ENCODE peak calls at places on chromosomes 6 and 20, in ten cellular contexts. B, J, G, H, X, F, O, P, Z and Y are unnamed samples. For H3K9me3, the result is how much of the 10 kb centered on the place peaks cover.

GRCh38 chr20:40326794-40327193 is 362.2 kb downstream of the MAFB start:
- ATAC-seq in B (no peak), J (no peak), G (peak), H (no peak), X (no peak), F (no peak), O (no peak), P (no peak), Z (no peak), Y (no peak)

GRCh38 chr6:135913785-135914184 is 62.3 kb downstream of the PDE7B start:
- ATAC-seq in B (no peak), J (no peak), G (no peak), H (no peak), X (no peak), F (no peak), O (no peak), P (no peak), Z (no peak), Y (no peak)

GRCh38 chr6:122838060-122838780 is 49.2 kb downstream of the SMPDL3A start:
- ATAC-seq in B (no peak), J (no peak), G (no peak), H (no peak), X (no peak), F (no peak), O (peak), P (no peak), Z (peak), Y (no peak)

GRCh38 chr6:44527191-44527960 is 139.9 kb downstream of the CDC5L start:
- ATAC-seq in B (peak), J (no peak), G (no peak), H (no peak), X (no peak), F (no peak), O (no peak), P (no peak), Z (no peak), Y (no peak)

GRCh38 chr20:19249515-19249914 is 37.1 kb downstream of the SLC24A3 start:
- ATAC-seq in B (no peak), J (peak), G (no peak), H (no peak), X (no peak), F (no peak), O (no peak), P (no peak), Z (no peak), Y (peak)

GRCh38 chr6:20173833-20174796 is 38.2 kb downstream of the MBOAT1 start:
- ATAC-seq in B (peak), J (peak), G (no peak), H (no peak), X (peak), F (no peak), O (peak), P (no peak), Z (no peak), Y (peak)

GRCh38 chr6:2582268-2582667 is 168.5 kb downstream of the MYLK4 start:
- ATAC-seq in B (no peak), J (no peak), G (no peak), H (no peak), X (no peak), F (no peak), O (no peak), P (no peak), Z (no peak), Y (no peak)

GRCh38 chr6:6801002-6801329 is 212.4 kb downstream of the LY86 start:
- ATAC-seq in B (no peak), J (no peak), G (no peak), H (no peak), X (peak), F (no peak), O (no peak), P (no peak), Z (no peak), Y (no peak)

GRCh38 chr6:3779574-3779849 is 28.0 kb upstream of the PXDC1 start:
- ATAC-seq in B (no peak), J (no peak), G (no peak), H (no peak), X (no peak), F (no peak), O (no peak), P (no peak), Z (no peak), Y (no peak)

GRCh38 chr6:159996626-159997497 is 28.0 kb downstream of the IGF2R start:
- ATAC-seq in B (peak), J (peak), G (no peak), H (no peak), X (peak), F (no peak), O (no peak), P (peak), Z (peak), Y (no peak)

GRCh38 chr6:20706293-20707165 is 172.3 kb downstream of the CDKAL1 start:
- ATAC-seq in B (peak), J (no peak), G (no peak), H (no peak), X (no peak), F (no peak), O (peak), P (peak), Z (peak), Y (no peak)

GRCh38 chr20:36469973-36470372 is 71.3 kb upstream of the MYL9 start:
- ATAC-seq in B (no peak), J (no peak), G (no peak), H (no peak), X (no peak), F (no peak), O (no peak), P (no peak), Z (peak), Y (no peak)

GRCh38 chr6:154510144-154510905 is at the start of gene CNKSR3:
- ATAC-seq in B (no peak), J (peak), G (peak), H (peak), X (peak), F (peak), O (peak), P (peak), Z (peak), Y (peak)

GRCh38 chr6:1678966-1679690 is 69.4 kb downstream of the FOXC1 start:
- ATAC-seq in B (no peak), J (peak), G (no peak), H (peak), X (no peak), F (peak), O (peak), P (peak), Z (peak), Y (peak)

GRCh38 chr20:19944772-19945459 is 72.2 kb upstream of the NAA20 start:
- ATAC-seq in B (no peak), J (peak), G (no peak), H (peak), X (no peak), F (peak), O (no peak), P (peak), Z (no peak), Y (no peak)

GRCh38 chr6:6660339-6661045 is 72.0 kb downstream of the LY86 start:
- ATAC-seq in B (no peak), J (no peak), G (no peak), H (no peak), X (no peak), F (no peak), O (no peak), P (no peak), Z (peak), Y (no peak)

GRCh38 chr6:36925809-36926208 is 28.7 kb upstream of the PI16 start:
- ATAC-seq in B (no peak), J (no peak), G (no peak), H (no peak), X (no peak), F (no peak), O (no peak), P (no peak), Z (no peak), Y (no peak)

GRCh38 chr20:34922654-34923381 is 32.8 kb downstream of the GSS start:
- ATAC-seq in B (no peak), J (peak), G (no peak), H (peak), X (no peak), F (peak), O (peak), P (peak), Z (peak), Y (peak)

GRCh38 chr6:12034831-12035230 is 22.7 kb downstream of the HIVEP1 start:
- ATAC-seq in B (no peak), J (peak), G (no peak), H (no peak), X (no peak), F (no peak), O (peak), P (no peak), Z (peak), Y (no peak)

GRCh38 chr6:38162493-38163185 is 343.1 kb downstream of the ZFAND3 start:
- ATAC-seq in B (no peak), J (no peak), G (no peak), H (no peak), X (no peak), F (no peak), O (no peak), P (no peak), Z (no peak), Y (no peak)

GRCh38 chr6:154596701-154597100 is 86.2 kb upstream of the CNKSR3 start:
- ATAC-seq in B (no peak), J (peak), G (no peak), H (no peak), X (no peak), F (no peak), O (no peak), P (no peak), Z (no peak), Y (no peak)

GRCh38 chr20:54324041-54324440 is 116.2 kb downstream of the PFDN4 start:
- ATAC-seq in B (no peak), J (no peak), G (no peak), H (no peak), X (no peak), F (no peak), O (no peak), P (no peak), Z (no peak), Y (no peak)

GRCh38 chr20:54318892-54319291 is 111.0 kb downstream of the PFDN4 start:
- ATAC-seq in B (no peak), J (no peak), G (no peak), H (no peak), X (no peak), F (no peak), O (no peak), P (no peak), Z (no peak), Y (no peak)

GRCh38 chr20:54321688-54322087 is 113.8 kb downstream of the PFDN4 start:
- ATAC-seq in B (no peak), J (no peak), G (no peak), H (no peak), X (no peak), F (no peak), O (no peak), P (no peak), Z (no peak), Y (no peak)

GRCh38 chr20:54323227-54323734 is 115.4 kb downstream of the PFDN4 start:
- ATAC-seq in B (no peak), J (peak), G (no peak), H (no peak), X (no peak), F (no peak), O (no peak), P (peak), Z (no peak), Y (no peak)

DNA sequence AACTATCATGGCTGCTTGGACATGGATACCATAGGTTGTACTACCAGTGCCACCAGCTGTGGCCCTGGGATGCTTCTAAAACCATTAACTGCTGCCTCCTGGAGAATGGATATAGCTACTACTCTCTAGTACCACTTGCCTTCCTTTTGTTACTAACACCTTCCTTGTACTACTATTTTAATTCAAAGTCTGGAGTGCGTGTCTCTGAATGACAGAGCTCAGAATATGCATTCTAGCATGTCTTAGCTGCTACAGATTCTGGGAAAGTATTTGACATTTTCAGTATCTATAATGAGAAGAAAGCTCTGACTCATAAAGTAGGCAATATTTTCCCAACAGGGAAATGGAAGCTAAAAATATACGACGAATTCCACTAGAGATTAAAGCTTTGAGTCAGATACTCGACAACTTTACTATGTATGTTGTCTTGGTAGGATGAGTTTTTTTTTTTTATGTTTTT is 112.3 kb downstream of the PFDN4 start:
- ATAC-seq in B (no peak), J (no peak), G (no peak), H (no peak), X (no peak), F (no peak), O (no peak), P (no peak), Z (no peak), Y (no peak)
- TF ChIP-seq CTCF in B (no peak), J (no peak), G (no peak), H (no peak), X (no peak), F (no peak), O (peak), P (no peak), Z (no peak), Y (no peak)

GRCh38 chr6:167647333-167647732 is 179.4 kb upstream of the AFDN start:
- ATAC-seq in B (no peak), J (no peak), G (no peak), H (no peak), X (no peak), F (no peak), O (no peak), P (no peak), Z (no peak), Y (no peak)
- H3K9me3 ChIP-seq in B (under half), J (under half), G (under half), H (under half), X (under half), F (under half), O (under half), P (under half), Z (under half), Y (under half)

GRCh38 chr6:147660334-147661311 is 152.1 kb downstream of the SAMD5 start:
- ATAC-seq in B (no peak), J (no peak), G (no peak), H (no peak), X (no peak), F (no peak), O (no peak), P (no peak), Z (no peak), Y (no peak)
- H3K27ac ChIP-seq in B (no peak), J (no peak), G (no peak), H (no peak), X (no peak), F (no peak), O (no peak), P (no peak), Z (no peak), Y (no peak)

GRCh38 chr20:10404959-10405530 is 29.0 kb downstream of the MKKS start:
- ATAC-seq in B (no peak), J (no peak), G (no peak), H (no peak), X (no peak), F (no peak), O (peak), P (no peak), Z (peak), Y (no peak)

GRCh38 chr20:10398834-10399369 is 35.1 kb downstream of the MKKS start:
- ATAC-seq in B (no peak), J (no peak), G (no peak), H (no peak), X (no peak), F (no peak), O (no peak), P (no peak), Z (no peak), Y (no peak)

GRCh38 chr20:10402938-10403593 is 31.0 kb downstream of the MKKS start:
- ATAC-seq in B (peak), J (no peak), G (no peak), H (no peak), X (no peak), F (no peak), O (no peak), P (no peak), Z (no peak), Y (no peak)

GRCh38 chr20:10408427-10408826 is 25.6 kb downstream of the MKKS start:
- ATAC-seq in B (no peak), J (no peak), G (no peak), H (no peak), X (no peak), F (no peak), O (no peak), P (no peak), Z (no peak), Y (no peak)

GRCh38 chr20:10404023-10404628 is 29.9 kb downstream of the MKKS start:
- ATAC-seq in B (no peak), J (no peak), G (no peak), H (no peak), X (no peak), F (no peak), O (no peak), P (no peak), Z (no peak), Y (no peak)
- TF ChIP-seq CTCF in B (no peak), J (no peak), G (no peak), H (no peak), X (no peak), F (no peak), O (no peak), P (no peak), Z (no peak), Y (no peak)

DNA sequence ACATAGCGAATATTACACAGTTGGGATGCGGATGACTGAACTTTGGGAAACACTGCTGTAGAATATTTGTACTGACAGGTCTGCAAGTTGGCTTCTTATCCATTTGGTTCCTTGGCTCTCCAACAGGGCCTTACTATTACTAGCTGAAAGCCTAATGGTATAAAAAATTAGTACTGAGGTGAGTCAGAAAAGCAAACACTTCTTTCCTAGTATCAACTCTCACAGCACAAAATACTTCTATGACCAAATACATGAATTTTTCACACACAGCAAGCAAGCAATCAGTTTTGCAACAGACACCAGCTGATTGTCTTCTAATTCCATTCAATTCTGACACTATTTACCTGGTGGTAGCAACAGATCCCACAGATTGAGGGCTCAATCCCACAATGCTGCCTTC is 168.3 kb downstream of the COL9A1 start:
- ATAC-seq in B (no peak), J (no peak), G (no peak), H (no peak), X (no peak), F (no peak), O (no peak), P (no peak), Z (peak), Y (no peak)
- H3K9me3 ChIP-seq in B (under half), J (under half), G (under half), H (under half), X (under half), F (under half), O (under half), P (under half), Z (under half), Y (under half)

DNA sequence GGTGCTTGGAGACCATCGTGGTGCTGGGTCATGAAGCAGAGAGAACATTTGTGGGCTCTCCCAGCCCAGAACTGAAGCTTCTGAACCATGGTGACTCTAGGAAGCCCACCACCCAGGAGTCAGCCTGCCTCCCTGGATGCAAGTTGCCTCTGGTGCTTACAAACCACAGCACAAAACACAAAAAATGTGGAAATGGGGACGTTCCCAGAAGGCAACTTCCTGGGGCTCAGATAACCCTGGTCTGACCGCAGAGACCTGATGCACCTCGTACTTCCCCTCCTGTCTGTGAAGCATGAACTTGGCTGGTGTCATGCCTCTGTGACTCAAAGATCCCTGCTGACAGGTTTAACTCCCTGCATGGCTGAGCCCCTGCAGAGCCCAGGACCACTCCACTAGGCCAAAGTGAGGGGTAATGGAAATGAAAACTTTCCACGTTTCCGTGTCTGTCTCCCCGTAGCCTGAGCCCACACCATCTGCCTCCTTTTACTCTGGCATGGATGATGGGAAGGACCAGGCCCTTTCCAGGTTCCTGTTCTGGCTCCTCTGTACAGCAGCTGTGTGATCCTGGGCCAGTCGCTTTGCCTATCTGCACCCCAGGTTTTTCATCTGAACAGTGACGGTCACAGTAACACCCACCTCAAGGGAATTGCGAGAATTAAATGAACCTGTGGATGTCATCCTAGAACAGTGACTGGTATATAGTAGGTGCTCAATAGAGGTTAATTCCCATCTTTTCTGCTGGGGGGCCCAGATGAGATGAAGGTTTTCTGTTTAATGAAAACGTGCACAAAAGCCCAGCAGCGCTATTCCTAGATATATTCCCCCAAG is 57.7 kb downstream of the PPP1R16B start:
- ATAC-seq in B (peak), J (no peak), G (no peak), H (no peak), X (no peak), F (no peak), O (no peak), P (no peak), Z (no peak), Y (no peak)
- H3K27ac ChIP-seq in B (no peak), J (no peak), G (no peak), H (no peak), X (no peak), F (no peak), O (no peak), P (no peak), Z (no peak), Y (no peak)